ENCODE peak calls at places on chromosomes 11 and 22, in four cellular contexts. A, X, F and P are unnamed samples.
A peak's percentile ranks its signal among the peaks of the same experiment; 100 is the strongest.

GRCh38 chr11:116879789-116880402 is 42.5 kb upstream of the APOA1 start:
- DNase-seq in A (peak; percentile 75), X (no peak), F (peak; percentile 72), P (peak; percentile 41)

GRCh38 chr22:29065468-29066190 is 4.0 kb upstream of the C22orf31 start:
- DNase-seq in A (no peak), X (no peak), F (no peak), P (no peak)

GRCh38 chr22:46090631-46091201 is 59.6 kb upstream of the PPARA start:
- DNase-seq in A (no peak), X (no peak), F (peak; percentile 55), P (no peak)

GRCh38 chr11:102306048-102306575 is 11.2 kb upstream of the BIRC3 start:
- DNase-seq in A (peak; percentile 95), X (no peak), F (peak; percentile 95), P (no peak)

GRCh38 chr11:111978028-111978771 is 41.1 kb downstream of the DIXDC1 start:
- DNase-seq in A (peak; percentile 77), X (no peak), F (peak; percentile 72), P (no peak)

GRCh38 chr11:59542142-59542810 is 30.9 kb downstream of the OR4D9 start:
- DNase-seq in A (no peak), X (no peak), F (no peak), P (no peak)

GRCh38 chr11:46892838-46893237 is 25.5 kb downstream of the LRP4 start:
- DNase-seq in A (no peak), X (no peak), F (no peak), P (no peak)

GRCh38 chr11:47915407-47916137 is 64.8 kb upstream of the PTPRJ start:
- DNase-seq in A (no peak), X (no peak), F (no peak), P (no peak)

GRCh38 chr11:33931032-33931431 is 39.2 kb upstream of the LMO2 start:
- DNase-seq in A (peak; percentile 70), X (no peak), F (peak; percentile 70), P (no peak)

GRCh38 chr22:29165336-29166060 is 40.2 kb upstream of the EMID1 start:
- DNase-seq in A (no peak), X (no peak), F (no peak), P (no peak)

GRCh38 chr22:50209893-50210292 is 9.1 kb downstream of the SELENOO start:
- DNase-seq in A (peak; percentile 65), X (peak; percentile 57), F (peak; percentile 47), P (no peak)

GRCh38 chr11:119116601-119117000 is 4.8 kb upstream of the HINFP start:
- DNase-seq in A (no peak), X (no peak), F (no peak), P (no peak)

GRCh38 chr11:130585545-130585944 is 137.1 kb downstream of the ADAMTS15 start:
- DNase-seq in A (peak; percentile 40), X (no peak), F (peak; percentile 49), P (no peak)

GRCh38 chr11:46381836-46382643 is 571 bp downstream of the MDK start:
- DNase-seq in A (no peak), X (no peak), F (no peak), P (no peak)

GRCh38 chr22:49296561-49296960 is 531.1 kb downstream of the BRD1 start:
- DNase-seq in A (no peak), X (no peak), F (no peak), P (no peak)

GRCh38 chr11:104352036-104352435 is 188.1 kb upstream of the PDGFD start:
- DNase-seq in A (peak; percentile 70), X (no peak), F (peak; percentile 79), P (no peak)

GRCh38 chr11:62556872-62557631 is 10.4 kb upstream of the AHNAK start:
- DNase-seq in A (no peak), X (peak; percentile 54), F (peak; percentile 39), P (no peak)

GRCh38 chr22:44648821-44649566 is 53.0 kb upstream of the PRR5 start:
- DNase-seq in A (peak; percentile 90), X (no peak), F (peak; percentile 79), P (no peak)

GRCh38 chr11:28899706-28900105 is 791.5 kb downstream of the METTL15 start:
- DNase-seq in A (no peak), X (no peak), F (no peak), P (no peak)

GRCh38 chr11:115421338-115422012 is 82.7 kb downstream of the CADM1 start:
- DNase-seq in A (no peak), X (no peak), F (no peak), P (no peak)

GRCh38 chr22:27146871-27147591 is 489.6 kb downstream of the MIAT start:
- DNase-seq in A (no peak), X (no peak), F (no peak), P (no peak)

GRCh38 chr11:116482716-116483115 is 290.1 kb downstream of the BUD13 start:
- DNase-seq in A (no peak), X (no peak), F (no peak), P (no peak)

GRCh38 chr11:60589611-60590010 is 74.4 kb downstream of the MS4A13 start:
- DNase-seq in A (no peak), X (no peak), F (no peak), P (no peak)

DNA sequence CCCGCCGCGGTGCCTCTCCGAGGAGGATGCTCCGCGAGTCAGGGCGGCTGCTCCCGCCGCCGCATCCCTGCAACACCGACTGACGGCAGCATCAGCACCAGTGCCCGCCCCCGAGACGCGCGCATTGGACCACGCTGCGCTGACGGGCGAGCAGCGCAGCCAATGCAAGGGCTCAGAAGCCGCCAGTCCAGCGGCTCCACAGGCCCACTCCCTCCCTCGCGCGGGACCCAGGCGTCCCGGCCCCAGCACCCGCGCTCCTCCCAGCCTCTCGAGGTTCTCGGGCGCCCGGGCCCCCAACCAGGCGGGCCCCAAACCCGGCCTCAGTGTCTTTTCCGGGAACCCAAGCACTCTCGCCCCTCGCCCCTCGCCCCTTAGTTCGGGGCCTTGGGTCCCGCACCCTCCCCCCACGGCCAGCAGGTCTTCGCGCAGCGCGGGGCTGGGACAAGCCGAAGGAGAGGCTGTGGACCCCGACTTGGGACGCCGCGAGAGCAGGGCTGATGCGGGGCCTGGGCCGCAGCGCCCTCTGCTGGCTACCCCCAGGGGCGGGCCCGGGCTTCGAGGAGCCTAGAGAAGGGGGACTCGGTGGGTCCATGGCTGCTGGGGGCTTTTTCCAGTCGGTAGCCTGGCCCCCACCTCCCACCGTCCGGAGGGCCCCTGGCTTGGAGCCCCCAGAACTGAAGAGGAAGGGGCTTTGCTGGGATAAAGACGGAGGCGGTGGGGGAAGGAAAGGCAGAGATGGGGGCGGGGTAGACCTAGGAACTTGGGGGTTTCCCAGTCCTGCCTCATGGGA is at the start of gene NRXN2:
- DNase-seq in A (peak; percentile 89), X (peak; percentile 77), F (peak; percentile 68), P (peak; percentile 87)
- H3K4me3 ChIP-seq in A (peak within 1 kb of the TSS; percentile 49), X (peak within 1 kb of the TSS; percentile 78), F (peak within 1 kb of the TSS; percentile 44), P (peak within 1 kb of the TSS; percentile 68)

GRCh38 chr11:128195057-128195751 is 392.2 kb downstream of the ETS1 start:
- DNase-seq in A (no peak), X (peak; percentile 9), F (no peak), P (no peak)
- TF ChIP-seq CTCF in A (no peak), X (peak; percentile 55), F (no peak), P (no peak)

GRCh38 chr11:120184371-120184945 is 26.4 kb upstream of the OAF start:
- DNase-seq in A (no peak), X (no peak), F (no peak), P (no peak)
- H3K4me3 ChIP-seq in A (no peak overlapping the region), X (no peak overlapping the region), F (no peak overlapping the region), P (no peak overlapping the region)

DNA sequence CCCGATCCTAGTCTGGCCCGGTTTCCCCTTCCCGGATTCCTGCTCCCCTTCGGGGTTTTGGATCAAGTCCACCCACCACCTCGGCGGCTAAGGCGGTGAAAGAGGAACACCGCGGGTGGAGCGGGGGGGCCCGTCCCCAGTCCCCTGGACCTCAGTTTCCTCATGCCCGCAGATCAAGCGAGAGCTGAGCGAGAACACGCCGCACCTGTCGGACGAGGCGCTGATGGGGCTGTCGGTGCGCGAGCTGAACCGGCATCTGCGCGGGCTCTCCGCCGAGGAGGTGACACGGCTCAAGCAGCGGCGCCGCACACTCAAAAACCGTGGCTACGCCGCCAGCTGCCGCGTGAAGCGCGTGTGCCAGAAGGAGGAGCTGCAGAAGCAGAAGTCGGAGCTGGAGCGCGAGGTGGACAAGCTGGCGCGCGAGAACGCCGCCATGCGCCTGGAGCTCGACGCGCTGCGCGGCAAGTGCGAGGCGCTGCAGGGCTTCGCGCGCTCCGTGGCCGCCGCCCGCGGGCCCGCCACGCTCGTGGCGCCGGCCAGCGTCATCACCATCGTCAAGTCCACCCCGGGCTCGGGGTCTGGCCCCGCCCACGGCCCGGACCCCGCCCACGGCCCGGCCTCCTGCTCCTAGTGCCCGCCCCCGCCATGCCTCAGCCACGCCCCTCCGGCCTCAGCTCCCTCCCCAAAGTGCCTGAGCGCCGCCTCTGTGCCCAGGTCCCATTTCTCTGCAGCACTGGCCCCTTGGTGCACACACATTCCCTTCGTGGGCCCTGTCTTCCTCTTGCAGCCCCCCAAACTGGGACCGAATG is 12.7 kb downstream of the MAFF start:
- DNase-seq in A (peak; percentile 72), X (peak; percentile 49), F (peak; percentile 43), P (peak; percentile 83)
- TF ChIP-seq CTCF in A (peak; percentile 12), X (no peak), F (peak; percentile 36), P (peak; percentile 20)

DNA sequence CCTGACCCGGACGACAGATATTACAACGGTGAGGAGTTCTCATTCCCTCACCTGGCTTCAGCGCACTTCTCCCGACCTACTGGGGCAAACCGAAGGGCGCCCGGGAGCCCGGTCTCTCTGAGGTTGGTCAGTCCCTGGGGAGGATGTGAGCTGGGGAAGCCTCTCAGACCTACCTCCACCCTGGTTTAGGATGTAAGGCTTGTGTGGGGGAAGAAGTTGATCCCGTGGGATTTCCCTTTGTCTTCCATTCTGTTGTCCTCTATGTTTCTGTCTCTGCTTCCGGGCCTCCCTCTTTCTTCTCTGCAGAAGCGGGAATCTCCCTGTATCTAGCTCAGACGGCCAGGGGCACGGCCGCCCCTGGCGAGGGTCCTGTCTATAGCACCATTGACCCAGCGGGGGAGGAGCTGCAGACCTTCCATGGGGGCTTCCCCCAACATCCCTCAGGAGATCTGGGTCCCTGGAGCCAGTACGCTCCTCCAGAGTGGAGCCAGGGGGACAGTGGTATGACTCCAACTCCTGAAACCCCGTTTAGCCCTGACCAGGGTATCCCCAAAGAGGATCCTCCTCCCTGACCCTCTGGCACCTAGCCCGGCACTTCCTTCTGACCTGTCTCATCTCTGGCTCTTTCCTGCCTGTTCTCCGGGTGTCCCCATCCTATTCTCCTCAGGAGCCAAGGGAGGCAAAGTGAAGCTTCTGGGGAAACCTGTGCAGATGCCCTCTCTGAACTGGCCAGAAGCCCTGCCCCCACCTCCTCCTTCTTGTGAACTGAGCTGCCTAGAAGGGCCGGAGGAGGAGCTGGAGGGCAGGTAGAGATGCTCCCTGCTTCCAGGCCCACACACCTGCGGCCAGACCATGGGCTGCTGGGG is 12.6 kb downstream of the ROBO3 start:
- DNase-seq in A (no peak), X (no peak), F (no peak), P (no peak)
- H3K4me3 ChIP-seq in A (peak overlapping the region; percentile 56), X (no peak overlapping the region), F (peak overlapping the region; percentile 57), P (no peak overlapping the region)

GRCh38 chr22:19717181-19717580 is 2.9 kb downstream of the SEPTIN5 start:
- DNase-seq in A (no peak), X (no peak), F (no peak), P (no peak)
- TF ChIP-seq CTCF in A (no peak), X (no peak), F (no peak), P (no peak)